ENCODE peak calls at places on chromosomes 12 and 14, in ten cellular contexts. S is stimulated activated CD4-positive, alpha-beta T cell treated with anti-CD3 and anti-CD28 coated beads, Interleukin-1b, Interleukin-23, amount 100 ng/mL, for 1 hour; I is left ventricle myocardium superior; Z is GM23248; C is NCI-H2171 treated with DMSO at 0.1 percent for 48 hours; H is tibial nerve; E is NCI-H748 treated with DMSO at 0.1 percent for 48 hours; G is fibroblast of the conjunctiva; Y is iris pigment epithelial cell; L is iPS-NIHi11. O is an unnamed sample.
A peak's percentile ranks its signal among the peaks of the same experiment; 100 is the strongest.

GRCh38 chr12:10196210-10196609 is 16.5 kb upstream of the GABARAPL1 start:
- DNase-seq in S (no peak), I (no peak), Z (no peak), C (no peak), H (no peak), E (no peak), G (no peak), Y (no peak), L (no peak), O (peak; percentile 36)

GRCh38 chr14:63130531-63130930 is 73.7 kb upstream of the RHOJ start:
- DNase-seq in S (no peak), I (no peak), Z (no peak), C (no peak), H (no peak), E (no peak), G (no peak), Y (no peak), L (no peak), O (no peak)

GRCh38 chr12:32870716-32871115 is 25.9 kb downstream of the PKP2 start:
- DNase-seq in S (no peak), I (no peak), Z (no peak), C (no peak), H (no peak), E (no peak), G (no peak), Y (peak; percentile 85), L (no peak), O (no peak)

GRCh38 chr14:53432378-53432802 is 279.3 kb upstream of the DDHD1 start:
- DNase-seq in S (no peak), I (no peak), Z (peak; percentile 58), C (peak; percentile 20), H (no peak), E (no peak), G (peak; percentile 38), Y (peak; percentile 50), L (peak; percentile 77), O (no peak)

GRCh38 chr12:54592316-54592715 is 3.9 kb upstream of the PPP1R1A start:
- DNase-seq in S (no peak), I (no peak), Z (peak; percentile 53), C (no peak), H (no peak), E (no peak), G (no peak), Y (peak; percentile 21), L (no peak), O (no peak)

GRCh38 chr14:31251028-31251958 is 43.7 kb upstream of the HECTD1 start:
- DNase-seq in S (no peak), I (no peak), Z (no peak), C (no peak), H (no peak), E (no peak), G (no peak), Y (no peak), L (no peak), O (peak; percentile 47)

GRCh38 chr14:54692261-54692861 is 125.4 kb downstream of the SAMD4A start:
- DNase-seq in S (no peak), I (no peak), Z (no peak), C (no peak), H (no peak), E (no peak), G (no peak), Y (no peak), L (no peak), O (peak; percentile 50)

GRCh38 chr12:61870658-61871559 is 389.3 kb upstream of the USP15 start:
- DNase-seq in S (no peak), I (no peak), Z (no peak), C (no peak), H (no peak), E (no peak), G (no peak), Y (no peak), L (no peak), O (no peak)

GRCh38 chr14:54570651-54571415 is 3.9 kb downstream of the SAMD4A start:
- DNase-seq in S (no peak), I (no peak), Z (peak; percentile 91), C (no peak), H (no peak), E (no peak), G (peak; percentile 81), Y (peak; percentile 95), L (no peak), O (no peak)

GRCh38 chr14:95409472-95410307 is 90.0 kb upstream of the CLMN start:
- DNase-seq in S (no peak), I (no peak), Z (no peak), C (no peak), H (no peak), E (peak; percentile 6), G (no peak), Y (no peak), L (no peak), O (no peak)

GRCh38 chr12:23699031-23699430 is 250.4 kb downstream of the SOX5 start:
- DNase-seq in S (no peak), I (no peak), Z (no peak), C (no peak), H (no peak), E (no peak), G (no peak), Y (no peak), L (no peak), O (no peak)

GRCh38 chr14:103742499-103743255 is 27.1 kb downstream of the ZFYVE21 start:
- DNase-seq in S (no peak), I (no peak), Z (no peak), C (no peak), H (no peak), E (no peak), G (no peak), Y (no peak), L (no peak), O (no peak)

GRCh38 chr12:75488553-75488952 is 8.0 kb downstream of the GLIPR1 start:
- DNase-seq in S (no peak), I (no peak), Z (peak; percentile 80), C (no peak), H (no peak), E (no peak), G (peak; percentile 23), Y (peak; percentile 56), L (peak; percentile 51), O (no peak)

GRCh38 chr12:38157933-38158401 is 158.6 kb upstream of the ALG10B start:
- DNase-seq in S (no peak), I (no peak), Z (no peak), C (no peak), H (no peak), E (no peak), G (no peak), Y (no peak), L (no peak), O (no peak)

GRCh38 chr12:93039062-93039461 is 110.0 kb upstream of the EEA1 start:
- DNase-seq in S (no peak), I (no peak), Z (no peak), C (no peak), H (no peak), E (no peak), G (no peak), Y (peak; percentile 16), L (no peak), O (no peak)

GRCh38 chr12:51393676-51394545 is 2.7 kb upstream of the GALNT6 start:
- DNase-seq in S (peak; percentile 5), I (no peak), Z (peak; percentile 98), C (no peak), H (no peak), E (no peak), G (no peak), Y (peak; percentile 74), L (peak; percentile 1), O (no peak)

GRCh38 chr12:50952510-50952909 is at the start of gene HIGD1C:
- DNase-seq in S (no peak), I (no peak), Z (no peak), C (no peak), H (no peak), E (no peak), G (no peak), Y (no peak), L (no peak), O (no peak)

GRCh38 chr12:95626854-95627253 is 75.6 kb upstream of the USP44 start:
- DNase-seq in S (no peak), I (no peak), Z (no peak), C (no peak), H (no peak), E (no peak), G (no peak), Y (no peak), L (no peak), O (no peak)

GRCh38 chr14:102594514-102595175 is 2.2 kb downstream of the RCOR1 start:
- DNase-seq in S (no peak), I (peak; percentile 61), Z (peak; percentile 83), C (peak; percentile 75), H (peak; percentile 77), E (peak; percentile 61), G (peak; percentile 39), Y (peak; percentile 72), L (peak; percentile 65), O (peak; percentile 73)

O was measured in right atrium auricular region.